ENCODE peak calls at places on chromosomes 13 and 19, in eight cellular contexts. X is activated CD4-positive, alpha-beta T cell treated with anti-CD3 and anti-CD28 coated beads, Interleukin-2, amount 50 U/mL, for 4 hours; D is AG10803; U is stimulated activated CD8-positive, alpha-beta memory T cell treated with anti-CD3 and anti-CD28 coated beads, Interleukin-4, amount 100 ng/mL, for 1 hour; E is stimulated activated CD4-positive, alpha-beta T cell treated with anti-CD3 and anti-CD28 coated beads, Interleukin-2, amount 100 ng/mL, for 48 hours; W is stomach; O is NCI-H1694; P is germinal center. H is an unnamed sample.

GRCh38 chr19:44627631-44628030 is 14.3 kb downstream of the IGSF23 start:
- DNase-seq in X (no peak), D (no peak), U (no peak), E (no peak), W (no peak), O (no peak), P (no peak), H (no peak)

GRCh38 chr13:34667356-34668218 is 274.5 kb upstream of the NBEA start:
- DNase-seq in X (no peak), D (no peak), U (no peak), E (no peak), W (no peak), O (no peak), P (no peak), H (no peak)

GRCh38 chr13:24802074-24802473 is 38.1 kb downstream of the RNF17 start:
- DNase-seq in X (no peak), D (peak), U (no peak), E (no peak), W (no peak), O (no peak), P (no peak), H (no peak)

GRCh38 chr13:79434578-79434977 is 28.5 kb upstream of the RBM26 start:
- DNase-seq in X (no peak), D (no peak), U (no peak), E (no peak), W (no peak), O (peak), P (no peak), H (peak)

GRCh38 chr19:39987596-39987995 is 9.3 kb upstream of the ZNF546 start:
- DNase-seq in X (no peak), D (no peak), U (no peak), E (no peak), W (no peak), O (no peak), P (no peak), H (no peak)

GRCh38 chr19:3575949-3576673 is 3.4 kb downstream of the HMG20B start:
- DNase-seq in X (no peak), D (no peak), U (no peak), E (no peak), W (no peak), O (no peak), P (no peak), H (no peak)

GRCh38 chr13:65473199-65473598 is 1756.9 kb downstream of the PCDH9 start:
- DNase-seq in X (no peak), D (no peak), U (no peak), E (no peak), W (no peak), O (no peak), P (no peak), H (no peak)

GRCh38 chr19:34274827-34275625 is 20.7 kb downstream of the GARRE1 start:
- DNase-seq in X (no peak), D (peak), U (no peak), E (no peak), W (no peak), O (no peak), P (no peak), H (peak)

GRCh38 chr13:77699059-77699680 is 1.7 kb downstream of the SLAIN1 start:
- DNase-seq in X (no peak), D (no peak), U (no peak), E (no peak), W (no peak), O (no peak), P (no peak), H (no peak)

GRCh38 chr19:49520705-49521319 is 7.0 kb upstream of the RCN3 start:
- DNase-seq in X (no peak), D (no peak), U (no peak), E (no peak), W (no peak), O (no peak), P (no peak), H (no peak)

GRCh38 chr19:55305983-55306562 is 19.1 kb downstream of the TMEM150B start:
- DNase-seq in X (no peak), D (no peak), U (no peak), E (no peak), W (no peak), O (no peak), P (no peak), H (no peak)